ENCODE peak calls at places on chromosome 10, in ten cellular contexts. S, F, A, L, X, E, J, G, R and V are unnamed samples.

GRCh38 chr10:91672021-91672608 is 39.2 kb upstream of the PPP1R3C start:
- DNase-seq in S (no peak), F (no peak), A (no peak), L (no peak), X (no peak), E (no peak), J (peak; percentile 8), G (no peak), R (no peak), V (no peak)

GRCh38 chr10:50469288-50469687 is 154.5 kb downstream of the SGMS1 start:
- DNase-seq in S (no peak), F (no peak), A (no peak), L (no peak), X (no peak), E (no peak), J (no peak), G (no peak), R (no peak), V (no peak)

GRCh38 chr10:12961416-12961815 is 40.1 kb downstream of the CCDC3 start:
- DNase-seq in S (peak; percentile 42), F (no peak), A (no peak), L (no peak), X (no peak), E (no peak), J (no peak), G (no peak), R (no peak), V (no peak)

GRCh38 chr10:97780991-97781540 is 9.3 kb upstream of the SFRP5 start:
- DNase-seq in S (no peak), F (no peak), A (no peak), L (peak; percentile 57), X (no peak), E (no peak), J (no peak), G (no peak), R (no peak), V (no peak)

GRCh38 chr10:18554479-18554878 is 96.9 kb downstream of the NSUN6 start:
- DNase-seq in S (no peak), F (no peak), A (no peak), L (no peak), X (no peak), E (no peak), J (no peak), G (no peak), R (no peak), V (no peak)

GRCh38 chr10:36336315-36336714 is 694.2 kb upstream of the FZD8 start:
- DNase-seq in S (no peak), F (no peak), A (no peak), L (no peak), X (no peak), E (no peak), J (no peak), G (no peak), R (no peak), V (no peak)

GRCh38 chr10:104330168-104331117 is 7.8 kb downstream of the ITPRIP start:
- DNase-seq in S (peak; percentile 82), F (peak; percentile 76), A (peak; percentile 41), L (no peak), X (peak; percentile 54), E (peak; percentile 52), J (no peak), G (peak; percentile 90), R (no peak), V (no peak)

GRCh38 chr10:3042589-3042988 is 24.8 kb upstream of the PFKP start:
- DNase-seq in S (no peak), F (no peak), A (no peak), L (no peak), X (no peak), E (no peak), J (no peak), G (no peak), R (no peak), V (no peak)

GRCh38 chr10:36675458-36675880 is 449.9 kb upstream of the ANKRD30A start:
- DNase-seq in S (no peak), F (peak; percentile 57), A (no peak), L (no peak), X (no peak), E (no peak), J (no peak), G (no peak), R (no peak), V (no peak)

GRCh38 chr10:115094605-115095004 is 1.4 kb downstream of the ATRNL1 start:
- DNase-seq in S (no peak), F (no peak), A (no peak), L (no peak), X (no peak), E (no peak), J (no peak), G (no peak), R (no peak), V (no peak)

GRCh38 chr10:63712717-63713115 is 191.5 kb downstream of the REEP3 start:
- DNase-seq in S (no peak), F (no peak), A (no peak), L (no peak), X (no peak), E (no peak), J (no peak), G (no peak), R (no peak), V (no peak)

GRCh38 chr10:6200588-6201510 is 1.9 kb upstream of the PFKFB3 start:
- DNase-seq in S (peak; percentile 59), F (peak; percentile 33), A (peak; percentile 88), L (peak; percentile 44), X (peak; percentile 45), E (no peak), J (peak; percentile 31), G (peak; percentile 40), R (no peak), V (peak; percentile 22)

GRCh38 chr10:67837519-67838314 is at the start of gene DNAJC12:
- DNase-seq in S (no peak), F (peak; percentile 86), A (no peak), L (no peak), X (no peak), E (no peak), J (peak; percentile 74), G (peak; percentile 32), R (no peak), V (peak; percentile 14)

GRCh38 chr10:63515002-63515763 is 6.0 kb upstream of the REEP3 start:
- DNase-seq in S (no peak), F (peak; percentile 53), A (no peak), L (no peak), X (no peak), E (no peak), J (no peak), G (no peak), R (peak; percentile 59), V (no peak)

DNA sequence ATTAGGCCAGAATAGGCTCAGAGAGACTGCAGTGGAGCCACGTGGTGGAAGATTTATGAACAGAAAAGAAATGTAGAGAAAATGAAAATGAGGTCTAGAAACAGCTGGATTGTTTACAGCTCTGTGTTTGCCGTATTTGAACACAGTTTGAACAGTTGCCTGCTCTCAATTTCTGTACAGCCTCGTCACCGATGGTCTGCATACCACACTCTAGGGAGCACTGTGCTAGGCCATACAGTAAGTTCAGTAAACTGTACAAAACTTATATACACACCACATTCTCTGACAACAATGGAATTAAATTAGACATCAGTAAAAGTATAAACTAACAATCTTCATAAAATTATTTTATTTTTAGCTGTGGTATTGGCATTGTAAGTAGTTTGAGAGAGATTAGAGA is 11.1 kb upstream of the CYP2E1 start:
- DNase-seq in S (no peak), F (no peak), A (no peak), L (no peak), X (no peak), E (no peak), J (no peak), G (no peak), R (no peak), V (no peak)
- H3K9me3 ChIP-seq in S (no peaks in the 10 kb centered on the region), F (peaks cover 17% of the 10 kb centered on the region), A (peaks cover 5% of the 10 kb centered on the region), L (no peaks in the 10 kb centered on the region), X (no peaks in the 10 kb centered on the region), E (no peaks in the 10 kb centered on the region), J (no peaks in the 10 kb centered on the region), G (no peaks in the 10 kb centered on the region), R (peaks cover 52% of the 10 kb centered on the region), V (no peaks in the 10 kb centered on the region)

GRCh38 chr10:100186253-100186780 is 488 bp upstream of the ERLIN1 start:
- DNase-seq in S (peak; percentile 38), F (peak; percentile 53), A (no peak), L (peak; percentile 31), X (peak; percentile 58), E (no peak), J (peak; percentile 11), G (peak; percentile 31), R (no peak), V (peak; percentile 24)

GRCh38 chr10:100184426-100185219 is 1.2 kb downstream of the ERLIN1 start:
- DNase-seq in S (no peak), F (peak; percentile 23), A (no peak), L (no peak), X (no peak), E (no peak), J (peak; percentile 11), G (no peak), R (no peak), V (no peak)

GRCh38 chr10:100183482-100183881 is 2.3 kb downstream of the ERLIN1 start:
- DNase-seq in S (no peak), F (peak; percentile 11), A (no peak), L (no peak), X (peak; percentile 47), E (no peak), J (no peak), G (no peak), R (no peak), V (peak; percentile 62)

GRCh38 chr10:100185364-100186252 is at the start of gene ERLIN1:
- DNase-seq in S (peak; percentile 93), F (peak; percentile 88), A (peak; percentile 98), L (peak; percentile 93), X (peak; percentile 95), E (peak; percentile 88), J (peak; percentile 88), G (peak; percentile 89), R (peak; percentile 59), V (peak; percentile 88)

GRCh38 chr10:100186813-100187212 is 984 bp upstream of the ERLIN1 start:
- DNase-seq in S (no peak), F (peak; percentile 18), A (peak; percentile 82), L (peak; percentile 2), X (no peak), E (no peak), J (peak; percentile 14), G (no peak), R (no peak), V (no peak)
- TF ChIP-seq POLR2A in S (no peak), F (no peak), A (no peak), L (no peak), X (no peak), E (no peak), J (no peak), G (no peak), R (no peak), V (no peak)

DNA sequence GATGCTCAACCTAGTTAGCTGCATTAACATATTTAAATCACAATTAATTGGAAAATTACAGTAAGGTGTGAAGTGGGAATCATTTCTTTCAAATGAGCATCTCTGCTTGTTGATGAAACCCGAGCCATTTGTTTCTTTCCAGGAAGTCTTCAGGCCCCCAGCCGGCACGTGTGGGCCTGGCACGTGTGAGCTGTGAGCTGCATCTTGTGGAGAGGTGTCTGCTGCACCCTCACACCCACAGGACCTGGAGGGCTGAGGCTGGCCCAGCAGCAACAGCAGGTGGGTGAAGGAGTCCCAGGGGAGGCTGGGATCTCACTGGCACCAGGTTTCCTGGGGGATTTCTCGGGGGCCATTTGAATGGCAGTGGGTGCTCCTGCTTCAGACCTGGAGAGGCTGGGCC is 372.5 kb upstream of the MKI67 start:
- DNase-seq in S (no peak), F (no peak), A (no peak), L (no peak), X (no peak), E (no peak), J (no peak), G (no peak), R (no peak), V (no peak)
- H3K9me3 ChIP-seq in S (no peaks in the 10 kb centered on the region), F (no peaks in the 10 kb centered on the region), A (no peaks in the 10 kb centered on the region), L (no peaks in the 10 kb centered on the region), X (no peaks in the 10 kb centered on the region), E (no peaks in the 10 kb centered on the region), J (no peaks in the 10 kb centered on the region), G (no peaks in the 10 kb centered on the region), R (no peaks in the 10 kb centered on the region), V (no peaks in the 10 kb centered on the region)

GRCh38 chr10:22316286-22317120 is at the start of gene COMMD3:
- DNase-seq in S (peak; percentile 88), F (peak; percentile 87), A (peak; percentile 96), L (peak; percentile 86), X (peak; percentile 88), E (peak; percentile 83), J (peak; percentile 66), G (peak; percentile 88), R (no peak), V (peak; percentile 87)
- TF ChIP-seq POLR2A in S (peak; percentile 54), F (peak; percentile 94), A (peak; percentile 39), L (no peak), X (peak; percentile 79), E (peak; percentile 42), J (peak; percentile 89), G (peak; percentile 74), R (no peak), V (peak; percentile 83)